ENCODE peak calls at places on chromosomes 13 and 19, in six cellular contexts. One of them, this sample, is unnamed.
A peak's percentile ranks its signal among the peaks of the same experiment; 100 is the strongest.

GRCh38 chr19:48676887-48677286 is 4.1 kb upstream of the NTN5 start:
- DNase-seq in AG04450: no peak
- DNase-seq in tibial nerve: no peak
- DNase-seq in esophagus squamous epithelium: no peak
- DNase-seq in tibial artery: no peak
- DNase-seq in heart left ventricle: no peak
- DNase-seq in this sample: no peak

GRCh38 chr13:113952151-113952982 is 21.5 kb downstream of the C13orf46 start:
- DNase-seq in tibial artery: no peak
- DNase-seq in AG04450: no peak
- DNase-seq in heart left ventricle: peak; percentile 26
- DNase-seq in esophagus squamous epithelium: no peak
- DNase-seq in tibial nerve: no peak
- DNase-seq in this sample: no peak

GRCh38 chr13:106595623-106596022 is 27.7 kb upstream of the ARGLU1 start:
- DNase-seq in tibial nerve: no peak
- DNase-seq in heart left ventricle: peak; percentile 67
- DNase-seq in AG04450: no peak
- DNase-seq in tibial artery: no peak
- DNase-seq in esophagus squamous epithelium: no peak
- DNase-seq in this sample: no peak

GRCh38 chr19:18284710-18285430 is 3.4 kb upstream of the JUND start:
- DNase-seq in tibial nerve: no peak
- DNase-seq in esophagus squamous epithelium: no peak
- DNase-seq in heart left ventricle: no peak
- DNase-seq in tibial artery: no peak
- DNase-seq in AG04450: no peak
- DNase-seq in this sample: no peak

GRCh38 chr19:18990128-18990708 is 43.1 kb downstream of the SUGP2 start:
- DNase-seq in tibial artery: no peak
- DNase-seq in tibial nerve: no peak
- DNase-seq in esophagus squamous epithelium: no peak
- DNase-seq in heart left ventricle: no peak
- DNase-seq in AG04450: no peak
- DNase-seq in this sample: no peak

GRCh38 chr13:43284162-43284561 is 260.8 kb downstream of the DNAJC15 start:
- DNase-seq in tibial nerve: no peak
- DNase-seq in heart left ventricle: no peak
- DNase-seq in esophagus squamous epithelium: no peak
- DNase-seq in tibial artery: no peak
- DNase-seq in AG04450: peak; percentile 70
- DNase-seq in this sample: no peak

GRCh38 chr13:100356889-100357288 is 231.7 kb downstream of the GGACT start:
- DNase-seq in tibial nerve: no peak
- DNase-seq in tibial artery: no peak
- DNase-seq in AG04450: no peak
- DNase-seq in esophagus squamous epithelium: no peak
- DNase-seq in heart left ventricle: no peak
- DNase-seq in this sample: no peak

GRCh38 chr13:51879133-51879532 is 17.4 kb downstream of the CCDC70 start:
- DNase-seq in esophagus squamous epithelium: no peak
- DNase-seq in heart left ventricle: no peak
- DNase-seq in tibial nerve: no peak
- DNase-seq in tibial artery: no peak
- DNase-seq in AG04450: no peak
- DNase-seq in this sample: no peak

GRCh38 chr13:108342369-108343289 is 73.1 kb downstream of the TNFSF13B start:
- DNase-seq in tibial artery: no peak
- DNase-seq in esophagus squamous epithelium: no peak
- DNase-seq in heart left ventricle: no peak
- DNase-seq in tibial nerve: no peak
- DNase-seq in AG04450: peak; percentile 6
- DNase-seq in this sample: no peak

GRCh38 chr13:114148521-114148855 is 16.1 kb upstream of the RASA3 start:
- DNase-seq in esophagus squamous epithelium: no peak
- DNase-seq in AG04450: no peak
- DNase-seq in heart left ventricle: no peak
- DNase-seq in tibial artery: no peak
- DNase-seq in tibial nerve: no peak
- DNase-seq in this sample: no peak

GRCh38 chr13:36820222-36820621 is 1.2 kb downstream of the RFXAP start:
- DNase-seq in esophagus squamous epithelium: no peak
- DNase-seq in tibial nerve: no peak
- DNase-seq in tibial artery: no peak
- DNase-seq in AG04450: no peak
- DNase-seq in heart left ventricle: no peak
- DNase-seq in this sample: no peak

GRCh38 chr19:3606690-3607289 is at the start of gene TBXA2R:
- DNase-seq in tibial nerve: peak; percentile 78
- DNase-seq in heart left ventricle: peak; percentile 86
- DNase-seq in AG04450: no peak
- DNase-seq in tibial artery: peak; percentile 88
- DNase-seq in esophagus squamous epithelium: no peak
- DNase-seq in this sample: peak; percentile 35

GRCh38 chr13:31747271-31747670 is 7.9 kb downstream of the RXFP2 start:
- DNase-seq in tibial artery: no peak
- DNase-seq in heart left ventricle: no peak
- DNase-seq in tibial nerve: no peak
- DNase-seq in AG04450: no peak
- DNase-seq in esophagus squamous epithelium: no peak
- DNase-seq in this sample: no peak

GRCh38 chr19:8615022-8615421 is 4.5 kb upstream of the ADAMTS10 start:
- DNase-seq in heart left ventricle: no peak
- DNase-seq in tibial nerve: no peak
- DNase-seq in tibial artery: no peak
- DNase-seq in AG04450: no peak
- DNase-seq in esophagus squamous epithelium: no peak
- DNase-seq in this sample: no peak

GRCh38 chr19:49421039-49421877 is 2.0 kb downstream of the PTH2 start:
- DNase-seq in tibial nerve: no peak
- DNase-seq in AG04450: no peak
- DNase-seq in heart left ventricle: peak; percentile 73
- DNase-seq in tibial artery: peak; percentile 39
- DNase-seq in esophagus squamous epithelium: no peak
- DNase-seq in this sample: peak; percentile 68

GRCh38 chr13:30616927-30617314 is 799 bp upstream of the USPL1 start:
- DNase-seq in esophagus squamous epithelium: no peak
- DNase-seq in tibial nerve: peak; percentile 52
- DNase-seq in AG04450: peak; percentile 46
- DNase-seq in heart left ventricle: peak; percentile 76
- DNase-seq in tibial artery: peak; percentile 81
- DNase-seq in this sample: peak; percentile 85

GRCh38 chr19:14089662-14090508 is 666 bp downstream of the SAMD1 start:
- DNase-seq in heart left ventricle: peak; percentile 73
- DNase-seq in tibial nerve: no peak
- DNase-seq in tibial artery: peak; percentile 47
- DNase-seq in esophagus squamous epithelium: no peak
- DNase-seq in AG04450: no peak
- DNase-seq in this sample: peak; percentile 77

GRCh38 chr19:14090509-14091085 is at the start of gene SAMD1:
- DNase-seq in tibial artery: peak; percentile 93
- DNase-seq in esophagus squamous epithelium: peak; percentile 68
- DNase-seq in tibial nerve: peak; percentile 89
- DNase-seq in AG04450: peak; percentile 68
- DNase-seq in heart left ventricle: peak; percentile 97
- DNase-seq in this sample: no peak

GRCh38 chr19:14091086-14091884 is 734 bp upstream of the SAMD1 start:
- DNase-seq in tibial nerve: peak; percentile 59
- DNase-seq in heart left ventricle: no peak
- DNase-seq in tibial artery: no peak
- DNase-seq in esophagus squamous epithelium: no peak
- DNase-seq in AG04450: no peak
- DNase-seq in this sample: no peak

GRCh38 chr19:14088634-14089411 is 1.7 kb downstream of the SAMD1 start:
- DNase-seq in heart left ventricle: no peak
- DNase-seq in tibial artery: no peak
- DNase-seq in esophagus squamous epithelium: no peak
- DNase-seq in AG04450: no peak
- DNase-seq in tibial nerve: no peak
- DNase-seq in this sample: no peak

GRCh38 chr19:14089412-14089661 is 1.2 kb downstream of the SAMD1 start:
- DNase-seq in tibial artery: no peak
- DNase-seq in tibial nerve: no peak
- DNase-seq in AG04450: no peak
- DNase-seq in esophagus squamous epithelium: no peak
- DNase-seq in heart left ventricle: no peak
- DNase-seq in this sample: no peak
- TF ChIP-seq CTCF in tibial artery: no peak
- TF ChIP-seq CTCF in tibial nerve: no peak
- TF ChIP-seq CTCF in AG04450: peak; percentile 16
- TF ChIP-seq CTCF in esophagus squamous epithelium: no peak
- TF ChIP-seq CTCF in heart left ventricle: peak; percentile 12
- TF ChIP-seq CTCF in this sample: no peak

DNA sequence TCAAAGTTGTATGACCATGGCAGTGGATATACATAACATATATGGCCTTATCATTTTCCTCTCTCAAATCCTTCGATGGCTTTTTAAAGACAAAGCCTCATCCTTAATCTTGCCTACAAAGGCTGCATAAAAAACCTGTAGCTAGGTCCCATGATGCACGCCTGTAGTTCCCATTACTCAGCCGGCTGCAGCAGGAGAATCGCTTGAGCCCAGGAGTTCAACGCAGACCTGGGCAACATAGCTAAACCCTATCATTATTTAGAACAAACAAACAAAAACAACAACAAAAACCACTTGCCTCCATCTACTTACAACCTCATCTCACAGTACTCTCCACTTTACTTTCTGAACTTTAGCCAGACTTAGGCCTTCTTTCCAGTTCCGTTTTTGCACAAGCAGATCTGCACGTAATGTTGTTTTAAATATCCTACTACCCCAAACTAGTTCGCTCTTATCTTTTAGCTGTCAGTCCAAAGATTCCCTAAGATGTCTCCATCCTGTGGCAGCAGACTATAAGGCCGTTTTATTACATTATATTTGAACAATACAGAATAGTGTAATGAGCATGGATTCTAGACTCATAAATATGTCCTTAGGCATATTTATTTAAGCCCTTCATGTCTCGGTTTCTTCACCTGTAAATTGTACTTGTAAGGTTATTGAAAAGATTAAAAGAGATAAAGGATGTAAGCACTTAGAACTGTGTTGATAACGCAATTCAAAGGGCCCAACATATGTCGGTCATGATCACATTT is 969 bp upstream of the POMP start:
- DNase-seq in esophagus squamous epithelium: no peak
- DNase-seq in tibial nerve: no peak
- DNase-seq in tibial artery: no peak
- DNase-seq in heart left ventricle: no peak
- DNase-seq in AG04450: no peak
- DNase-seq in this sample: no peak
- TF ChIP-seq CTCF in esophagus squamous epithelium: peak; percentile 7
- TF ChIP-seq CTCF in tibial nerve: peak; percentile 19
- TF ChIP-seq CTCF in tibial artery: no peak
- TF ChIP-seq CTCF in heart left ventricle: no peak
- TF ChIP-seq CTCF in AG04450: peak; percentile 42
- TF ChIP-seq CTCF in this sample: no peak

GRCh38 chr19:35066691-35067563 is 25.4 kb downstream of the HPN start:
- DNase-seq in esophagus squamous epithelium: peak; percentile 28
- DNase-seq in tibial nerve: peak; percentile 91
- DNase-seq in AG04450: peak; percentile 55
- DNase-seq in tibial artery: peak; percentile 88
- DNase-seq in heart left ventricle: peak; percentile 89
- DNase-seq in this sample: peak; percentile 39
- TF ChIP-seq CTCF in esophagus squamous epithelium: peak; percentile 93
- TF ChIP-seq CTCF in tibial nerve: peak; percentile 93
- TF ChIP-seq CTCF in AG04450: peak; percentile 91
- TF ChIP-seq CTCF in tibial artery: peak; percentile 85
- TF ChIP-seq CTCF in heart left ventricle: peak; percentile 85
- TF ChIP-seq CTCF in this sample: peak; percentile 84

GRCh38 chr13:105410602-105411001 is 1124.9 kb downstream of the EFNB2 start:
- DNase-seq in AG04450: no peak
- DNase-seq in heart left ventricle: peak; percentile 50
- DNase-seq in tibial nerve: peak; percentile 46
- DNase-seq in tibial artery: peak; percentile 40
- DNase-seq in esophagus squamous epithelium: no peak
- DNase-seq in this sample: no peak
- TF ChIP-seq CTCF in AG04450: peak; percentile 70
- TF ChIP-seq CTCF in heart left ventricle: peak; percentile 56
- TF ChIP-seq CTCF in tibial nerve: peak; percentile 55
- TF ChIP-seq CTCF in tibial artery: peak; percentile 28
- TF ChIP-seq CTCF in esophagus squamous epithelium: peak; percentile 43
- TF ChIP-seq CTCF in this sample: no peak